ENCODE peak calls at places on chromosomes 4 and X, in five cellular contexts. I is ascending aorta, O is hepatocyte, N is HepG2, G is H9. H is an unnamed sample.

GRCh38 chr4:118834960-118835895 is 698 bp downstream of the SEC24D start:
- DNase-seq in I (peak; percentile 35), O (peak; percentile 83), N (peak; percentile 87), G (peak; percentile 76), H (peak; percentile 54)

GRCh38 chrX:30735839-30736238 is 82.6 kb downstream of the GK start:
- DNase-seq in I (no peak), O (peak; percentile 63), N (peak; percentile 53), G (peak; percentile 53), H (peak; percentile 74)

GRCh38 chr4:99816611-99817309 is at the start of gene DAPP1:
- DNase-seq in I (peak; percentile 33), O (peak; percentile 19), N (no peak), G (no peak), H (no peak)

GRCh38 chrX:148874621-148875020 is 374.2 kb downstream of the AFF2 start:
- DNase-seq in I (no peak), O (no peak), N (no peak), G (no peak), H (no peak)

GRCh38 chr4:107050525-107051135 is 14.5 kb upstream of the DKK2 start:
- DNase-seq in I (no peak), O (peak; percentile 26), N (peak; percentile 13), G (no peak), H (peak; percentile 53)

GRCh38 chr4:41358626-41359025 is 101.9 kb downstream of the UCHL1 start:
- DNase-seq in I (no peak), O (no peak), N (no peak), G (no peak), H (no peak)

GRCh38 chr4:7395635-7396034 is 39.1 kb downstream of the PSAPL1 start:
- DNase-seq in I (no peak), O (no peak), N (no peak), G (peak; percentile 8), H (no peak)

GRCh38 chrX:108298165-108298602 is 140.0 kb downstream of the COL4A6 start:
- DNase-seq in I (no peak), O (no peak), N (peak; percentile 81), G (no peak), H (no peak)

GRCh38 chr4:173998471-173999144 is 284.9 kb downstream of the FBXO8 start:
- DNase-seq in I (no peak), O (no peak), N (no peak), G (no peak), H (peak; percentile 25)

GRCh38 chrX:66039916-66040315 is at the start of gene VSIG4:
- DNase-seq in I (no peak), O (no peak), N (no peak), G (no peak), H (no peak)

GRCh38 chr4:155207534-155208257 is 740 bp upstream of the NPY2R start:
- DNase-seq in I (no peak), O (peak; percentile 30), N (no peak), G (peak; percentile 77), H (peak; percentile 7)

GRCh38 chrX:39729834-39730670 is 367.7 kb downstream of the BCOR start:
- DNase-seq in I (no peak), O (peak; percentile 38), N (no peak), G (peak; percentile 75), H (no peak)

GRCh38 chr4:79217043-79217442 is 108.8 kb downstream of the NAA11 start:
- DNase-seq in I (no peak), O (no peak), N (no peak), G (peak; percentile 44), H (no peak)

GRCh38 chr4:13912966-13913365 is 285.4 kb upstream of the BOD1L1 start:
- DNase-seq in I (no peak), O (no peak), N (no peak), G (no peak), H (no peak)

GRCh38 chr4:156516698-156517097 is 454.9 kb downstream of the PDGFC start:
- DNase-seq in I (no peak), O (no peak), N (no peak), G (no peak), H (peak; percentile 23)

GRCh38 chrX:132041016-132041415 is 17.9 kb downstream of the STK26 start:
- DNase-seq in I (no peak), O (no peak), N (no peak), G (no peak), H (no peak)

GRCh38 chr4:10051536-10052135 is 30.3 kb upstream of the SLC2A9 start:
- DNase-seq in I (no peak), O (no peak), N (no peak), G (no peak), H (no peak)

GRCh38 chr4:10045481-10045880 is 24.2 kb upstream of the SLC2A9 start:
- DNase-seq in I (no peak), O (peak; percentile 36), N (peak; percentile 93), G (no peak), H (no peak)

GRCh38 chr4:10048931-10049655 is 27.8 kb upstream of the SLC2A9 start:
- DNase-seq in I (no peak), O (peak; percentile 43), N (no peak), G (no peak), H (no peak)

GRCh38 chr4:10050171-10051120 is 29.1 kb upstream of the SLC2A9 start:
- DNase-seq in I (no peak), O (no peak), N (no peak), G (no peak), H (no peak)

GRCh38 chr4:10047967-10048366 is 26.7 kb upstream of the SLC2A9 start:
- DNase-seq in I (no peak), O (no peak), N (no peak), G (no peak), H (no peak)
- TF ChIP-seq CTCF in I (no peak), O (no peak), N (no peak), G (no peak), H (no peak)

GRCh38 chr4:26877417-26877816 is 16.8 kb downstream of the STIM2 start:
- DNase-seq in I (no peak), O (no peak), N (no peak), G (no peak), H (no peak)
- H3K9me3 ChIP-seq in I (no peaks in the 10 kb centered on the region), O (no peaks in the 10 kb centered on the region), N (no peaks in the 10 kb centered on the region), G (no peaks in the 10 kb centered on the region), H (no peaks in the 10 kb centered on the region)

DNA sequence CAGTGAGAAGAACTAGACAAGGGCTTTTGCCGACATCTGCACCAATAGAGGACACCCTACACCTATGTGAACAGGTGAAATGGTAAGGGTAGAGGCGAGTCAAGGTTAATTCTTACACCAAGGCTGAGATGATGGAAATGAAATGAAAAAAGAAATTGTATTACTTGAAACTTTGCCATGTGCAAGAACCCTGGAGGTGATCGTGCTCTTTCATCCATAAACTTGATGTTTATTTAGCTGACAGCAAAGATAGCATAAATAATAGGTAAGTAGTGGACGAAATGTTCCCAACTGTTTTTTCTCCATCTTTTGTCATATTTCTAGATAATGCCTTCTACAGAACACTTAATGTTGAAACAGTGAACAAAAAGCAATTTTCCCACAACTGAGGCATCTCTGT is 162.5 kb downstream of the BANK1 start:
- DNase-seq in I (no peak), O (no peak), N (no peak), G (no peak), H (no peak)
- TF ChIP-seq CTCF in I (no peak), O (no peak), N (no peak), G (no peak), H (no peak)

DNA sequence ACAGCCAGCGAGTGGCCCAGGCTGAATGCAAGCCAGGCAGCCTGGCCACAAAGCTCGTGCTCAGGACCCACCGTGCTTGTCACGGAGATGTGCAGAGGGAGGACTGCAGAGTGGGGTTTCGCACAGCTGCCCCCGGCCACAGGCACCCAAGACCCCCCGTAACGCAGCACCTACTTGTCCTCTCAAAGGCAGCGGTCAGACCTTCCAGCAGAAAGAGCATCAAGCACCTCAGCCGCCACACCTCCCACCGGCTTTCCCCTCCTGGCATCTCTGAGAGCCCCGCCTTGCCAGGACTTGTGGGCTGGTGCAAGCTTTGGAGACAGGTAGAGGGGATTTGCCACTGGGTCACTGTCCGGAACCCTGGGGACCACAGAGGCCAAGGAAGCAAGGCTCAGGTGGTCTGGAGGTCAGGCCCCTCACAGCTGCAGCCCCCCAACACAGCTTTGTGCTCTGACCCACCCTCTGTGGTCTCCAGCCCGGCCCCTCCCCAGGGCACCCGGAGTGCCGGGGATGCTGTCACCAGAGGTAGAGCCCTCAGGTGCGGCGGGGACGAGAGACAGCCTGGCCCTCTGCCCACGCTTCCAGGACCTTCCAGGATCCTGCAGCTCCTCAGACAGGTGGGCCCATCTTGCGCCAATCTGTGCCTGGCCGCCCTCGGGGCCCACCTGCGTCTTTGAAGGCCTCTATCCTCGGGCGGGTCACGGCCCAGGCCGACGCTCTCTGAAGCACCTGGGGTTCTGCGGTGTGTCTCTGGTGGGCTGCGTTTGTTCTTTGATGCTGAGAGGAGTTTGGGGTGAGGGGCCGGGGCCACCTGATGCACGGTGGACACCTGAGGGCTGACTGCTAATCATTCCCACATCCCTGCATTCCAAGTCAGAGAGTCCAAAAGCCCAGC is 34.4 kb upstream of the HMX1 start:
- DNase-seq in I (no peak), O (no peak), N (no peak), G (peak; percentile 18), H (no peak)
- H3K9me3 ChIP-seq in I (peaks cover 7% of the 10 kb centered on the region), O (no peaks in the 10 kb centered on the region), N (no peaks in the 10 kb centered on the region), G (peaks cover 12% of the 10 kb centered on the region), H (peaks cover 11% of the 10 kb centered on the region)

GRCh38 chrX:121322159-121322558 is 274.7 kb downstream of the GLUD2 start:
- DNase-seq in I (no peak), O (no peak), N (no peak), G (no peak), H (no peak)
- TF ChIP-seq CTCF in I (no peak), O (no peak), N (no peak), G (no peak), H (peak; percentile 58)

H was measured in A673.